ENCODE peak calls at places on chromosome 21, in five cellular contexts. V is HepG2, O is HEK293T, B is H1, H is GM12878. S is an unnamed sample.

GRCh38 chr21:46168238-46168637 is 12.9 kb upstream of the FTCD start:
- DNase-seq in B (no peak), V (no peak), H (no peak), O (no peak), S (no peak)

GRCh38 chr21:34306246-34306645 is 57.6 kb upstream of the KCNE2 start:
- DNase-seq in B (no peak), O (no peak), V (no peak), H (no peak), S (no peak)

GRCh38 chr21:38766987-38767722 is 38.6 kb upstream of the ETS2 start:
- DNase-seq in H (peak), B (no peak), O (no peak), V (peak), S (no peak)

GRCh38 chr21:34640858-34641257 is 25.9 kb upstream of the RCAN1 start:
- DNase-seq in B (no peak), H (no peak), V (no peak), O (no peak), S (no peak)

GRCh38 chr21:29163381-29164115 is 33.1 kb downstream of the MAP3K7CL start:
- DNase-seq in H (no peak), O (no peak), B (no peak), V (no peak), S (no peak)

GRCh38 chr21:45934570-45934969 is 47.0 kb upstream of the COL6A1 start:
- DNase-seq in B (no peak), V (no peak), O (no peak), H (no peak), S (no peak)

GRCh38 chr21:34878940-34879339 is 170.2 kb downstream of the RUNX1 start:
- DNase-seq in O (no peak), H (no peak), B (no peak), V (no peak), S (no peak)

GRCh38 chr21:34807146-34807880 is 138.5 kb downstream of the CLIC6 start:
- DNase-seq in O (no peak), H (no peak), V (no peak), B (no peak), S (peak)

GRCh38 chr21:39048574-39048973 is 134.7 kb downstream of the PSMG1 start:
- DNase-seq in O (no peak), H (no peak), V (no peak), B (no peak), S (no peak)

GRCh38 chr21:26047279-26047967 is 123.1 kb downstream of the APP start:
- DNase-seq in V (no peak), O (no peak), H (no peak), B (no peak), S (no peak)

GRCh38 chr21:37535130-37535529 is 168.6 kb downstream of the DYRK1A start:
- DNase-seq in V (no peak), O (no peak), B (no peak), H (no peak), S (no peak)

GRCh38 chr21:45322960-45323461 is 35.3 kb upstream of the POFUT2 start:
- DNase-seq in B (no peak), H (no peak), O (no peak), V (no peak), S (no peak)

GRCh38 chr21:45320261-45320990 is 32.7 kb upstream of the POFUT2 start:
- DNase-seq in V (no peak), O (no peak), H (no peak), B (no peak), S (no peak)

GRCh38 chr21:41217656-41218380 is 49.9 kb downstream of the BACE2 start:
- DNase-seq in B (no peak), O (no peak), H (no peak), V (no peak), S (no peak)

GRCh38 chr21:45460611-45461368 is 55.8 kb downstream of the COL18A1 start:
- DNase-seq in O (no peak), H (no peak), V (peak), B (no peak), S (no peak)

GRCh38 chr21:34732388-34732821 is 63.6 kb downstream of the CLIC6 start:
- DNase-seq in V (no peak), B (no peak), H (no peak), O (no peak), S (no peak)

GRCh38 chr21:46114963-46115362 is 17.1 kb downstream of the COL6A2 start:
- DNase-seq in O (no peak), H (no peak), V (no peak), B (no peak), S (no peak)

GRCh38 chr21:42574234-42575027 is 60.8 kb downstream of the SLC37A1 start:
- DNase-seq in B (no peak), O (no peak), V (peak), H (no peak), S (no peak)

GRCh38 chr21:36171741-36172331 is 15.2 kb downstream of the DOP1B start:
- DNase-seq in H (no peak), B (no peak), O (no peak), V (no peak), S (no peak)
- TF ChIP-seq SUZ12 in H (no peak), B (no peak), O (no peak), V (no peak), S (no peak)

GRCh38 chr21:27362249-27362648 is 395.4 kb upstream of the ADAMTS5 start:
- DNase-seq in B (no peak), O (no peak), V (no peak), H (no peak), S (peak)
- TF ChIP-seq SUZ12 in B (no peak), O (no peak), V (no peak), H (no peak), S (no peak)

DNA sequence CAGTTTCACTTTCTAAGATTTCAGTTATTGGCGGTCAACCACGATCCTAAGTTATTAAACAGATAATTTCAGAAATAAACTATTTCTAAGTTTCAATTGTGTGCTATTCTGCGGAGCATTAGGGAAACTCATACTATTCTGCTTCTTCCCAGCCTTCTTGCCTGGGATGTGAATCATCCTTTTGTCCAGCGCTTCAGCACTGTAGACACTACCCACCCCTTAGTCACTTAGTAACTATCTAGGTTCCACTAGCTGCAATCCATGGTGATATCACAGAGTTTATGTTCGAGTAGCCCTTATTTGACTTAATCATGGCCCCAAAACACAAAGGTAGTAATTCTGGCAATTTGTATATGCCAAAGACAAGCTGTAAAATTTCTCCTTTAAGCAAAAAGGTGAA is 279.9 kb upstream of the ADAMTS5 start:
- DNase-seq in O (no peak), B (no peak), V (no peak), H (no peak), S (no peak)
- TF ChIP-seq SUZ12 in O (no peak), B (no peak), V (no peak), H (no peak), S (no peak)

GRCh38 chr21:32119389-32119788 is 159.5 kb downstream of the MIS18A start:
- DNase-seq in V (no peak), B (no peak), O (no peak), H (no peak), S (no peak)

GRCh38 chr21:32112194-32112593 is 166.7 kb downstream of the MIS18A start:
- DNase-seq in B (no peak), H (no peak), O (no peak), V (no peak), S (no peak)

GRCh38 chr21:32113486-32113885 is 165.4 kb downstream of the MIS18A start:
- DNase-seq in V (no peak), O (no peak), H (no peak), B (no peak), S (no peak)

GRCh38 chr21:32120231-32120630 is 158.6 kb downstream of the MIS18A start:
- DNase-seq in B (no peak), V (no peak), O (no peak), H (no peak), S (no peak)

DNA sequence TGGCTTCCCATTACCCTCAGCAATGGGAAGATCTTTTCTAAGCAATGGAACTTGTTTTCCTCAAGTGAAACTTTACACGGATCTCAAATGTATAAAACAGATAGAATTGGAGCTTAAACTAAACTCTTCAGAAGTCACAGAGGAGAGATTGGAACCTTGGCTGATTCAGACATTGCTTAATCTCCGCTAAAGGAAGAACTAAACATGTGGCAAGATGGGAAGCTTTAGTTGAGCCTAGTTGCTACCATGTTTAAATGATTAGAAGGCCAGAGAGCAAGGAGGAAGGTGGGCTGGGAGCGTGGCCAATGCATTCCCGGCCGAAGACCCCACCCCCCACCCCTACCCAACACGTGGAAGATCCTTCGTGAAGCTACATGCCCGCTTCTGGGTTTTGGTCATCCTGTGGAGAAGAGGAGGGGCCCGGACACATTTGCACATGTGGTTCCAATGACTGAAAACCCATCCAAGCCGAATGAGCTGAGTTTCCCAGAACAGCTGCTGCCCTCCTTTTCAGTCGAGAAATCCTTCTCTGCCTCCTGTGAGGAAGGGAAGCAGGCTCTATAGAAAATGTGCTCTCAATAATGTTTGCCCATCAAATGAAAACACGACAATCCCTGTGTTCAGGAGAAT is 164.3 kb downstream of the MIS18A start:
- DNase-seq in V (no peak), O (no peak), B (no peak), H (no peak), S (no peak)
- TF ChIP-seq SUZ12 in V (no peak), O (no peak), B (no peak), H (no peak), S (no peak)

DNA sequence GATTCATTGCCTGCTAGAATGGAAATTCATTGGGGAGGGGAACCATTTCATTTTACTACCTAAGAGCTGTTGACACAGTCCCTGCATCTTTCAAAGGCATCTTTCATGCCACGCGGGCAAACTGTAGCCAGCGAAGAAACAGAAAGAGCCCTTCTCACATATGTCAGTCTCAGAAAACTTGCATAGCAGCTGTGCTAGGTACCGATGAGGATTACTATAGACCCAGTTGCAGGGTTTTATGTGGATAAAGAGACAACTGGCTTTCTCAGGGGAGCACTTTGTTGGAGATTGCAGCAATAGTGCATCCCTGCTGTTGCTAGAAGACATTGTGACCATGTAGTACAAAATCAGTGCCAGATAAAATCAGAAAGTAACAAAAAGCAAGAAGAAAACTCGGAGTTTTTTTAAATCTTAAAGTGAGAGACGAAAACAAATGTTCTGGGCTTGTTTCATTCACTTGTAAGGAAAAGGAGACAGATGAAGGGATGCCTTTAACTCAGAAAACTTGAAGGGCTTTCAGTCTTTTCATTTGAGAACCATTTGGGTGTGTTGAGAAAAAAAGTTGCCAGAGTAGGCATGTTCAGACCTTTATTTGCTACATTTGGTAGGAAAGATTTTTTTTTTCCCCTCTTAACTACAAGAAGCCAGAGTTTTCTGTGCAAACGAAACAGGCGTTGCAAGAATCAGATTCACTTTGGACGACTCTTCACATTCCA is 804.1 kb downstream of the USP25 start:
- DNase-seq in B (no peak), O (no peak), H (no peak), V (no peak), S (no peak)
- TF ChIP-seq SUZ12 in B (no peak), O (no peak), H (no peak), V (no peak), S (no peak)

DNA sequence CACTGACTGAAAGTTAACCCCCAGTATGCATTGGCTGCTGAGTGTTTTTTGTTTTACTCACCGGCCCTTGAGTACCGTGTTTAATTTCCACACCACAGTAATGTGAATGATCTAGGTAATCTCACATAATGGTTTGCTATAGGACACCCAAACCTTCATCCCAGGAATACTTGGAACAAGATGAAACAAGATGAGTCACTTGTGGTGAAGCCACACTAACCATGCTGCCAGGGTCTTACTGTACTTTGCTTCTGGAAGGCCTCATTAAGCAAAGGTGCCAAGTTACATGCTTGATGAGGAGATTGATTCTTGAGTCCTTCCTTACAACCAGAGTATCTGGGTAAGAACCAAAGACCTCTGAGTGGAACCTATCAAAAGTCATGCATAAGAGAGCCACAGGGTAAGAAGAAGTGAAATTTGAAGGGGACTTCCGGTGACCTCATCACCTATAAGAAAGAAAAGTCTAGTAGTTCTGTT is 163.3 kb downstream of the NRIP1 start:
- DNase-seq in V (no peak), H (no peak), O (no peak), B (no peak), S (no peak)
- TF ChIP-seq SUZ12 in V (no peak), H (no peak), O (no peak), B (no peak), S (no peak)